ENCODE peak calls at places on chromosomes 5 and 9, in eight cellular contexts. One of them, this sample, is unnamed.

GRCh38 chr5:153831976-153832375 is 206.7 kb downstream of the FAM114A2 start:
- DNase-seq in stomach: no peak
- DNase-seq in transverse colon: no peak
- DNase-seq in HepG2: peak; percentile 5
- DNase-seq in ovary: no peak
- DNase-seq in tibial nerve: no peak
- DNase-seq in sigmoid colon: no peak
- DNase-seq in suprapubic skin: no peak
- DNase-seq in this sample: peak; percentile 31

GRCh38 chr9:110900451-110900850 is 137.8 kb downstream of the LPAR1 start:
- DNase-seq in stomach: no peak
- DNase-seq in transverse colon: no peak
- DNase-seq in HepG2: no peak
- DNase-seq in ovary: no peak
- DNase-seq in tibial nerve: no peak
- DNase-seq in sigmoid colon: no peak
- DNase-seq in suprapubic skin: no peak
- DNase-seq in this sample: no peak

GRCh38 chr9:123807241-123807640 is 122.7 kb downstream of the DENND1A start:
- DNase-seq in stomach: no peak
- DNase-seq in transverse colon: no peak
- DNase-seq in HepG2: no peak
- DNase-seq in ovary: no peak
- DNase-seq in tibial nerve: no peak
- DNase-seq in sigmoid colon: no peak
- DNase-seq in suprapubic skin: no peak
- DNase-seq in this sample: no peak

GRCh38 chr5:159620853-159621540 is 290.7 kb upstream of the IL12B start:
- DNase-seq in stomach: no peak
- DNase-seq in transverse colon: no peak
- DNase-seq in HepG2: no peak
- DNase-seq in ovary: no peak
- DNase-seq in tibial nerve: no peak
- DNase-seq in sigmoid colon: no peak
- DNase-seq in suprapubic skin: no peak
- DNase-seq in this sample: no peak

GRCh38 chr9:87678650-87679355 is 47.1 kb upstream of the CTSL start:
- DNase-seq in stomach: peak; percentile 57
- DNase-seq in transverse colon: peak; percentile 57
- DNase-seq in HepG2: peak; percentile 64
- DNase-seq in ovary: no peak
- DNase-seq in tibial nerve: peak; percentile 37
- DNase-seq in sigmoid colon: peak; percentile 81
- DNase-seq in suprapubic skin: no peak
- DNase-seq in this sample: peak; percentile 73

GRCh38 chr5:8944005-8944404 is 601.9 kb downstream of the SEMA5A start:
- DNase-seq in stomach: no peak
- DNase-seq in transverse colon: no peak
- DNase-seq in HepG2: no peak
- DNase-seq in ovary: no peak
- DNase-seq in tibial nerve: no peak
- DNase-seq in sigmoid colon: no peak
- DNase-seq in suprapubic skin: no peak
- DNase-seq in this sample: no peak

GRCh38 chr9:137809038-137809630 is 68.4 kb upstream of the CACNA1B start:
- DNase-seq in stomach: no peak
- DNase-seq in transverse colon: no peak
- DNase-seq in HepG2: no peak
- DNase-seq in ovary: no peak
- DNase-seq in tibial nerve: no peak
- DNase-seq in sigmoid colon: no peak
- DNase-seq in suprapubic skin: no peak
- DNase-seq in this sample: no peak

GRCh38 chr9:81557957-81558791 is 131.2 kb downstream of the TLE1 start:
- DNase-seq in stomach: peak; percentile 33
- DNase-seq in transverse colon: no peak
- DNase-seq in HepG2: no peak
- DNase-seq in ovary: no peak
- DNase-seq in tibial nerve: no peak
- DNase-seq in sigmoid colon: no peak
- DNase-seq in suprapubic skin: no peak
- DNase-seq in this sample: no peak

GRCh38 chr9:115114541-115114940 is 3.4 kb downstream of the TNC start:
- DNase-seq in stomach: no peak
- DNase-seq in transverse colon: no peak
- DNase-seq in HepG2: no peak
- DNase-seq in ovary: no peak
- DNase-seq in tibial nerve: no peak
- DNase-seq in sigmoid colon: no peak
- DNase-seq in suprapubic skin: no peak
- DNase-seq in this sample: no peak

GRCh38 chr5:172715931-172716682 is 54.9 kb downstream of the DUSP1 start:
- DNase-seq in stomach: no peak
- DNase-seq in transverse colon: no peak
- DNase-seq in HepG2: peak; percentile 43
- DNase-seq in ovary: peak; percentile 41
- DNase-seq in tibial nerve: no peak
- DNase-seq in sigmoid colon: peak; percentile 64
- DNase-seq in suprapubic skin: no peak
- DNase-seq in this sample: peak; percentile 71

GRCh38 chr9:33289501-33289900 is 815 bp upstream of the NFX1 start:
- DNase-seq in stomach: no peak
- DNase-seq in transverse colon: peak; percentile 23
- DNase-seq in HepG2: no peak
- DNase-seq in ovary: no peak
- DNase-seq in tibial nerve: no peak
- DNase-seq in sigmoid colon: no peak
- DNase-seq in suprapubic skin: no peak
- DNase-seq in this sample: no peak

GRCh38 chr9:34986541-34987047 is 3.0 kb upstream of the DNAJB5 start:
- DNase-seq in stomach: no peak
- DNase-seq in transverse colon: no peak
- DNase-seq in HepG2: no peak
- DNase-seq in ovary: no peak
- DNase-seq in tibial nerve: no peak
- DNase-seq in sigmoid colon: no peak
- DNase-seq in suprapubic skin: no peak
- DNase-seq in this sample: no peak

GRCh38 chr9:34987160-34988040 is 2.1 kb upstream of the DNAJB5 start:
- DNase-seq in stomach: no peak
- DNase-seq in transverse colon: no peak
- DNase-seq in HepG2: no peak
- DNase-seq in ovary: no peak
- DNase-seq in tibial nerve: no peak
- DNase-seq in sigmoid colon: no peak
- DNase-seq in suprapubic skin: no peak
- DNase-seq in this sample: no peak

GRCh38 chr9:34984049-34984448 is 5.5 kb upstream of the DNAJB5 start:
- DNase-seq in stomach: no peak
- DNase-seq in transverse colon: no peak
- DNase-seq in HepG2: no peak
- DNase-seq in ovary: no peak
- DNase-seq in tibial nerve: no peak
- DNase-seq in sigmoid colon: no peak
- DNase-seq in suprapubic skin: no peak
- DNase-seq in this sample: no peak

GRCh38 chr9:34983209-34983608 is 6.3 kb upstream of the DNAJB5 start:
- DNase-seq in stomach: no peak
- DNase-seq in transverse colon: no peak
- DNase-seq in HepG2: no peak
- DNase-seq in ovary: no peak
- DNase-seq in tibial nerve: no peak
- DNase-seq in sigmoid colon: no peak
- DNase-seq in suprapubic skin: no peak
- DNase-seq in this sample: no peak

GRCh38 chr9:34985311-34985899 is 4.1 kb upstream of the DNAJB5 start:
- DNase-seq in stomach: peak; percentile 62
- DNase-seq in transverse colon: peak; percentile 71
- DNase-seq in HepG2: peak; percentile 57
- DNase-seq in ovary: no peak
- DNase-seq in tibial nerve: no peak
- DNase-seq in sigmoid colon: no peak
- DNase-seq in suprapubic skin: no peak
- DNase-seq in this sample: peak; percentile 45
- TF ChIP-seq EP300 in stomach: no peak
- TF ChIP-seq EP300 in transverse colon: no peak
- TF ChIP-seq EP300 in HepG2: no peak
- TF ChIP-seq EP300 in ovary: no peak
- TF ChIP-seq EP300 in tibial nerve: no peak
- TF ChIP-seq EP300 in sigmoid colon: no peak
- TF ChIP-seq EP300 in suprapubic skin: no peak
- TF ChIP-seq EP300 in this sample: no peak

DNA sequence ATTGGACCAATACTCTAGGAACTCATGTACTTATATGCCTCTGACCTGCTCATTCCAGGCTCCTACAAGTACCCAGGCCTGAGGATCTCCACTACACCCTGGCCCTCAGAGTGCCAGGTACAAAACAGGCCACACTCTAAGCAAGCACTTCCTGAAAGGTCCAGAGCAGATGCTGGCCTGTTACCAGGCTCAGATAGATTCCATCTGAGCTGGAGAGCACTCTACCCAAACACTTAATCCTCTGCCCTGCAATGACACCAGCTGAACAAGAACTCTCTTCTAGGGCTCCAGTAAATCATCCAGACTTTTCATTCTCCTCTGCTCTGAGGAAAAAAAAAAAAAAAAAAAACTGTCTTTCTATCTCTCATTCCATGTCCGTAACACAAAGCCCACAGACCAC is 2.9 kb downstream of the P4HA2 start:
- DNase-seq in stomach: no peak
- DNase-seq in transverse colon: peak; percentile 15
- DNase-seq in HepG2: no peak
- DNase-seq in ovary: no peak
- DNase-seq in tibial nerve: no peak
- DNase-seq in sigmoid colon: peak; percentile 77
- DNase-seq in suprapubic skin: peak; percentile 55
- DNase-seq in this sample: no peak
- TF ChIP-seq EP300 in stomach: no peak
- TF ChIP-seq EP300 in transverse colon: no peak
- TF ChIP-seq EP300 in HepG2: no peak
- TF ChIP-seq EP300 in ovary: no peak
- TF ChIP-seq EP300 in tibial nerve: no peak
- TF ChIP-seq EP300 in sigmoid colon: no peak
- TF ChIP-seq EP300 in suprapubic skin: no peak
- TF ChIP-seq EP300 in this sample: no peak

GRCh38 chr5:54581831-54582548 is 64.4 kb downstream of the SNX18 start:
- DNase-seq in stomach: no peak
- DNase-seq in transverse colon: no peak
- DNase-seq in HepG2: no peak
- DNase-seq in ovary: no peak
- DNase-seq in tibial nerve: no peak
- DNase-seq in sigmoid colon: no peak
- DNase-seq in suprapubic skin: no peak
- DNase-seq in this sample: no peak

GRCh38 chr5:54580997-54581741 is 63.6 kb downstream of the SNX18 start:
- DNase-seq in stomach: no peak
- DNase-seq in transverse colon: no peak
- DNase-seq in HepG2: no peak
- DNase-seq in ovary: no peak
- DNase-seq in tibial nerve: no peak
- DNase-seq in sigmoid colon: no peak
- DNase-seq in suprapubic skin: no peak
- DNase-seq in this sample: no peak

GRCh38 chr5:54590824-54591223 is 73.3 kb downstream of the SNX18 start:
- DNase-seq in stomach: no peak
- DNase-seq in transverse colon: no peak
- DNase-seq in HepG2: no peak
- DNase-seq in ovary: no peak
- DNase-seq in tibial nerve: no peak
- DNase-seq in sigmoid colon: no peak
- DNase-seq in suprapubic skin: no peak
- DNase-seq in this sample: no peak

GRCh38 chr5:54589786-54590185 is 72.2 kb downstream of the SNX18 start:
- DNase-seq in stomach: no peak
- DNase-seq in transverse colon: no peak
- DNase-seq in HepG2: no peak
- DNase-seq in ovary: no peak
- DNase-seq in tibial nerve: no peak
- DNase-seq in sigmoid colon: no peak
- DNase-seq in suprapubic skin: no peak
- DNase-seq in this sample: no peak

GRCh38 chr5:54586336-54586735 is 68.8 kb downstream of the SNX18 start:
- DNase-seq in stomach: no peak
- DNase-seq in transverse colon: no peak
- DNase-seq in HepG2: no peak
- DNase-seq in ovary: no peak
- DNase-seq in tibial nerve: no peak
- DNase-seq in sigmoid colon: no peak
- DNase-seq in suprapubic skin: no peak
- DNase-seq in this sample: no peak
- TF ChIP-seq EP300 in stomach: no peak
- TF ChIP-seq EP300 in transverse colon: no peak
- TF ChIP-seq EP300 in HepG2: no peak
- TF ChIP-seq EP300 in ovary: no peak
- TF ChIP-seq EP300 in tibial nerve: no peak
- TF ChIP-seq EP300 in sigmoid colon: no peak
- TF ChIP-seq EP300 in suprapubic skin: no peak
- TF ChIP-seq EP300 in this sample: no peak

GRCh38 chr5:140926903-140927573 is 939 bp downstream of the PCDHAC1 start:
- DNase-seq in stomach: no peak
- DNase-seq in transverse colon: no peak
- DNase-seq in HepG2: no peak
- DNase-seq in ovary: peak; percentile 39
- DNase-seq in tibial nerve: no peak
- DNase-seq in sigmoid colon: peak; percentile 62
- DNase-seq in suprapubic skin: no peak
- DNase-seq in this sample: no peak
- TF ChIP-seq EP300 in stomach: no peak
- TF ChIP-seq EP300 in transverse colon: no peak
- TF ChIP-seq EP300 in HepG2: no peak
- TF ChIP-seq EP300 in ovary: no peak
- TF ChIP-seq EP300 in tibial nerve: no peak
- TF ChIP-seq EP300 in sigmoid colon: no peak
- TF ChIP-seq EP300 in suprapubic skin: no peak
- TF ChIP-seq EP300 in this sample: no peak

GRCh38 chr9:3346549-3346948 is 179.3 kb downstream of the RFX3 start:
- DNase-seq in stomach: no peak
- DNase-seq in transverse colon: no peak
- DNase-seq in HepG2: no peak
- DNase-seq in ovary: no peak
- DNase-seq in tibial nerve: no peak
- DNase-seq in sigmoid colon: no peak
- DNase-seq in suprapubic skin: no peak
- DNase-seq in this sample: no peak
- TF ChIP-seq EP300 in stomach: no peak
- TF ChIP-seq EP300 in transverse colon: no peak
- TF ChIP-seq EP300 in HepG2: no peak
- TF ChIP-seq EP300 in ovary: no peak
- TF ChIP-seq EP300 in tibial nerve: no peak
- TF ChIP-seq EP300 in sigmoid colon: no peak
- TF ChIP-seq EP300 in suprapubic skin: no peak
- TF ChIP-seq EP300 in this sample: no peak

GRCh38 chr5:80591352-80591751 is 21.3 kb upstream of the ANKRD34B start:
- DNase-seq in stomach: no peak
- DNase-seq in transverse colon: no peak
- DNase-seq in HepG2: no peak
- DNase-seq in ovary: no peak
- DNase-seq in tibial nerve: no peak
- DNase-seq in sigmoid colon: no peak
- DNase-seq in suprapubic skin: no peak
- DNase-seq in this sample: no peak
- TF ChIP-seq EP300 in stomach: no peak
- TF ChIP-seq EP300 in transverse colon: no peak
- TF ChIP-seq EP300 in HepG2: no peak
- TF ChIP-seq EP300 in ovary: no peak
- TF ChIP-seq EP300 in tibial nerve: no peak
- TF ChIP-seq EP300 in sigmoid colon: no peak
- TF ChIP-seq EP300 in suprapubic skin: no peak
- TF ChIP-seq EP300 in this sample: no peak

GRCh38 chr5:101678494-101679193 is 617.4 kb downstream of the SLCO4C1 start:
- DNase-seq in stomach: peak; percentile 60
- DNase-seq in transverse colon: peak; percentile 57
- DNase-seq in HepG2: peak; percentile 52
- DNase-seq in ovary: peak; percentile 33
- DNase-seq in tibial nerve: peak; percentile 60
- DNase-seq in sigmoid colon: peak; percentile 64
- DNase-seq in suprapubic skin: no peak
- DNase-seq in this sample: peak; percentile 25
- TF ChIP-seq EP300 in stomach: no peak
- TF ChIP-seq EP300 in transverse colon: no peak
- TF ChIP-seq EP300 in HepG2: no peak
- TF ChIP-seq EP300 in ovary: no peak
- TF ChIP-seq EP300 in tibial nerve: no peak
- TF ChIP-seq EP300 in sigmoid colon: no peak
- TF ChIP-seq EP300 in suprapubic skin: no peak
- TF ChIP-seq EP300 in this sample: no peak

This sample was measured in A549.